ENCODE peak calls at places on chromosome 13, in five cellular contexts. H is stimulated activated CD4-positive, alpha-beta T cell treated with anti-CD3 and anti-CD28 coated beads, Interleukin-4, amount 100 ng/mL, for 48 hours; Q is nephron progenitor cell; T is activated CD8-positive, alpha-beta memory T cell treated with anti-CD3 and anti-CD28 coated beads, Interleukin-2, amount 10 ng/mL, durations not matched to agents 7 days and 5 days; A is stimulated activated CD8-positive, alpha-beta memory T cell treated with anti-CD3 and anti-CD28 coated beads, Interleukin-2, amount 100 ng/mL, for 48 hours. C is an unnamed sample.
A peak's percentile ranks its signal among the peaks of the same experiment; 100 is the strongest.

GRCh38 chr13:79501538-79502232 is 20.7 kb downstream of the NDFIP2 start:
- DNase-seq in H (no peak), Q (no peak), T (no peak), A (no peak), C (no peak)

GRCh38 chr13:110298566-110299321 is 8.2 kb downstream of the COL4A1 start:
- DNase-seq in H (peak; percentile 22), Q (no peak), T (peak; percentile 42), A (peak; percentile 27), C (peak; percentile 78)

GRCh38 chr13:50123862-50124535 is 108.8 kb downstream of the KCNRG start:
- DNase-seq in H (peak; percentile 68), Q (peak; percentile 88), T (peak; percentile 80), A (peak; percentile 47), C (no peak)

GRCh38 chr13:33182729-33183128 is 102.8 kb downstream of the STARD13 start:
- DNase-seq in H (no peak), Q (no peak), T (no peak), A (no peak), C (no peak)

GRCh38 chr13:77698211-77699058 is 948 bp downstream of the SLAIN1 start:
- DNase-seq in H (no peak), Q (peak; percentile 70), T (peak; percentile 65), A (peak; percentile 20), C (peak; percentile 90)

GRCh38 chr13:73767747-73768315 is 366.4 kb downstream of the KLF12 start:
- DNase-seq in H (peak; percentile 7), Q (no peak), T (peak; percentile 47), A (no peak), C (no peak)

GRCh38 chr13:44719857-44720671 is 143.9 kb upstream of the TSC22D1 start:
- DNase-seq in H (no peak), Q (no peak), T (no peak), A (no peak), C (no peak)

GRCh38 chr13:37648604-37649003 is 50.0 kb upstream of the POSTN start:
- DNase-seq in H (no peak), Q (no peak), T (no peak), A (no peak), C (no peak)

GRCh38 chr13:105207586-105208293 is 1327.7 kb downstream of the EFNB2 start:
- DNase-seq in H (no peak), Q (no peak), T (no peak), A (no peak), C (no peak)

GRCh38 chr13:39452412-39452811 is 150.6 kb downstream of the LHFPL6 start:
- DNase-seq in H (no peak), Q (no peak), T (no peak), A (no peak), C (no peak)

GRCh38 chr13:97224544-97225324 is 2.6 kb downstream of the MBNL2 start:
- DNase-seq in H (no peak), Q (no peak), T (no peak), A (no peak), C (no peak)

GRCh38 chr13:101799196-101799595 is 346.7 kb downstream of the ITGBL1 start:
- DNase-seq in H (no peak), Q (no peak), T (no peak), A (no peak), C (no peak)

GRCh38 chr13:75425216-75426009 is 56.6 kb downstream of the TBC1D4 start:
- DNase-seq in H (no peak), Q (no peak), T (no peak), A (no peak), C (no peak)

GRCh38 chr13:100485265-100485664 is 103.3 kb downstream of the GGACT start:
- DNase-seq in H (no peak), Q (no peak), T (no peak), A (no peak), C (no peak)